ENCODE peak calls at places on chromosomes 3 and 15, in ten cellular contexts. V is mammary epithelial cell, T is Peyer's patch, U is body of pancreas, S is esophagus squamous epithelium, B is Panc1, Z is astrocyte, N is kidney, K is MM.1S, E is GM23338. L is an unnamed sample.

GRCh38 chr15:71448688-71449114 is 333.4 kb downstream of the THSD4 start:
- DNase-seq in U (peak), Z (peak), T (peak), B (peak), E (peak), N (no peak), V (peak), S (no peak), K (peak), L (no peak)

GRCh38 chr3:38782148-38782547 is 33.9 kb downstream of the SCN10A start:
- DNase-seq in S (no peak), T (no peak), E (no peak), N (no peak), Z (no peak), K (no peak), U (no peak), V (peak), B (no peak), L (no peak)

GRCh38 chr3:144361002-144361401 is 389.4 kb downstream of the DIPK2A start:
- DNase-seq in K (no peak), T (no peak), N (no peak), U (no peak), S (no peak), Z (no peak), E (no peak), B (no peak), V (no peak), L (no peak)

GRCh38 chr3:11415099-11415498 is 142.9 kb downstream of the ATG7 start:
- DNase-seq in V (no peak), T (no peak), K (no peak), N (no peak), S (no peak), U (no peak), Z (no peak), B (no peak), E (no peak), L (no peak)

GRCh38 chr15:27993996-27994775 is 104.9 kb downstream of the OCA2 start:
- DNase-seq in K (no peak), S (no peak), Z (no peak), E (no peak), N (no peak), V (no peak), T (no peak), B (no peak), U (no peak), L (no peak)

GRCh38 chr3:13110678-13111116 is 37.5 kb upstream of the IQSEC1 start:
- DNase-seq in S (no peak), N (peak), E (no peak), U (no peak), Z (no peak), T (peak), B (no peak), V (peak), K (peak), L (peak)

GRCh38 chr15:67790610-67791319 is 34.5 kb upstream of the SKOR1 start:
- DNase-seq in B (no peak), Z (no peak), E (no peak), N (no peak), T (no peak), K (no peak), S (no peak), V (peak), U (no peak), L (no peak)

GRCh38 chr15:78977591-78978347 is 32.9 kb upstream of the CTSH start:
- DNase-seq in N (no peak), T (no peak), K (no peak), E (no peak), Z (no peak), V (no peak), U (no peak), B (no peak), S (no peak), L (no peak)

GRCh38 chr3:119175869-119176756 is 2.7 kb downstream of the UPK1B start:
- DNase-seq in K (no peak), Z (peak), S (no peak), B (peak), N (no peak), U (peak), V (peak), T (no peak), E (no peak), L (no peak)

GRCh38 chr15:70261083-70261482 is 163.4 kb upstream of the TLE3 start:
- DNase-seq in V (no peak), U (no peak), E (no peak), B (no peak), K (no peak), S (no peak), Z (no peak), N (peak), T (no peak), L (no peak)

GRCh38 chr3:43894176-43895049 is 203.7 kb downstream of the ABHD5 start:
- DNase-seq in Z (peak), E (peak), T (peak), N (peak), B (no peak), S (no peak), U (peak), V (peak), K (peak), L (peak)

GRCh38 chr3:196684548-196685407 is 27.3 kb downstream of the CEP19 start:
- DNase-seq in V (peak), E (peak), T (peak), S (no peak), U (peak), N (peak), Z (peak), B (peak), K (peak), L (peak)

GRCh38 chr3:141881702-141882101 is 5.3 kb downstream of the ATP1B3 start:
- DNase-seq in N (no peak), B (no peak), V (no peak), Z (no peak), K (no peak), T (no peak), S (no peak), E (no peak), U (no peak), L (no peak)

GRCh38 chr3:170494766-170495165 is 76.1 kb downstream of the CLDN11 start:
- DNase-seq in K (no peak), U (no peak), B (no peak), T (no peak), Z (peak), S (no peak), N (no peak), V (no peak), E (no peak), L (no peak)

GRCh38 chr3:71397046-71397445 is 186.5 kb downstream of the FOXP1 start:
- DNase-seq in T (peak), N (no peak), Z (no peak), V (no peak), S (no peak), U (peak), E (peak), K (peak), B (peak), L (no peak)

GRCh38 chr3:157442729-157443128 is 6.1 kb downstream of the PTX3 start:
- DNase-seq in Z (peak), E (no peak), V (no peak), K (no peak), S (no peak), T (no peak), B (no peak), U (no peak), N (no peak), L (no peak)

GRCh38 chr3:18946524-18946923 is 201.8 kb upstream of the KCNH8 start:
- DNase-seq in V (peak), Z (no peak), K (no peak), T (no peak), U (no peak), E (peak), S (no peak), N (no peak), B (no peak), L (no peak)

GRCh38 chr15:93152951-93153350 is 63.9 kb upstream of the RGMA start:
- DNase-seq in N (peak), U (peak), Z (no peak), V (no peak), B (no peak), K (no peak), S (no peak), E (no peak), T (no peak), L (no peak)

GRCh38 chr3:41974223-41974622 is 12.3 kb upstream of the ULK4 start:
- DNase-seq in Z (no peak), T (no peak), E (no peak), N (no peak), S (no peak), B (no peak), K (no peak), V (no peak), U (no peak), L (no peak)

GRCh38 chr3:98733778-98734281 is 29.3 kb upstream of the ST3GAL6 start:
- DNase-seq in E (peak), U (no peak), Z (peak), N (no peak), S (no peak), V (peak), B (no peak), T (no peak), K (peak), L (peak)

GRCh38 chr15:45166792-45167630 is 20.8 kb downstream of the SHF start:
- DNase-seq in U (peak), K (peak), E (peak), N (peak), Z (peak), S (peak), V (peak), T (peak), B (peak), L (peak)

GRCh38 chr3:66494964-66495581 is 5.7 kb downstream of the LRIG1 start:
- DNase-seq in U (no peak), E (no peak), Z (peak), V (no peak), N (no peak), B (no peak), T (no peak), S (no peak), K (no peak), L (no peak)
- H3K27ac ChIP-seq in U (peak), E (peak), Z (no peak), V (no peak), N (no peak), B (no peak), T (peak), S (peak), K (peak), L (peak)

DNA sequence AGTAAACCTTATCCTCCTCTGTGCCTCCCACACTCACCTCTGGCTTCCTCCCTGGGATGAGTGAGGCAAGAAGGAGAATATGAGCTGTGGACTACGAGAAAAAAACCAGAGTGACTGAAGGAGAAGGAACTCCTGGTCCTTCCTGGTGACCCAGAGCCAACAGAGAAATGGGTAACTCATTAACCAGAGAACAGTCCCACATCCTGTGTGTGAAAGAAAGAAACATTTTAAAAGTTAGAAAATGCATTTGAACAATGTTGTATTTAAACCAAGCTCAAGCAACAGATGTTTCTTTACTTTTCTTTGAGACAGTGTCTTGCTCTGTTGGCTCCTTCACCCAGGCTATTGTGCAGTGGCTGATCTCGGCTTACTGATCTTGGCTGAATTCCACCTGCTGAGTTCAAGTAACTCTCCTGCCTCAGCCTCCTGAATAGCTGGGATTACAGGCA is 27.5 kb upstream of the FAM81A start:
- DNase-seq in S (no peak), N (no peak), V (no peak), U (peak), E (no peak), Z (peak), T (peak), K (no peak), B (no peak), L (no peak)
- H3K4me3 ChIP-seq in S (no peak), N (no peak), V (no peak), U (no peak), E (no peak), Z (no peak), T (no peak), K (no peak), B (no peak), L (no peak)

DNA sequence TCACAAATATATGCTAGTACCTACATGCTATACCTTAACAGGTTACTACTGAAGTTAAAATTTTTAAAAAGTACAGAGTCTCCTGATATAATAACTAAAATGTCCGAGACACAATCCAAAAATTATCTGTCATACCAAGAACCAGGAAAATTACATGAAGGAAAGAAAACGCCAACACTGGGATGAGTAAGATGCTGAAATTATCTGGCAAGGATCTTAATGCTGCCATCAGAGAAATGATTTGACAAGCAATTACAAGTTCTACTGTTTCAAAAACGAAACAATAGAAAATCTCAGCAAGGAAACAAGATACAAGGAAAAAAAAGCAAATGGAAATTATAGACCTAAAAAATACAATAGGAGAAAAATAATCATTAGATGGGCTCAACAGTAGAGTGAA is 92.5 kb downstream of the UBE3A start:
- DNase-seq in T (no peak), E (no peak), U (no peak), K (no peak), V (peak), S (no peak), N (no peak), Z (no peak), B (no peak), L (no peak)
- H3K27ac ChIP-seq in T (no peak), E (no peak), U (no peak), K (no peak), V (no peak), S (no peak), N (no peak), Z (no peak), B (no peak), L (no peak)

DNA sequence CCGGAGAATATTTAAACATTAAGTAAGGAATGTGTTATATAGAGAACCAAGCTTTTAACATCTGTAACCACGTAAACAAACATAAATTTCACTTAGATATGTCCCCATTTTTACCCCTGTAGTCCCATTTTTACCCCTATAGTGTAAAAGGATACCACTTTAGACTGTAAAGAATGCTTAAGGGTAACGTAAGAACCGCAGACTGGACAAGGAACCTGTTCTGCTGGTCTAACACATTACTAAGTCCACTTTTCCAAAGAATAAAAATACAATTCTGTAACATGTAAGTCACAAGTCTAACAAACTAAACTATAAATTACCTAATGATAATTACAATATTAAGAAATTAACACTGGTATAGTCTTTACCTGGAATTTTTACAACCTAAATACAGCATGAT is 2.9 kb downstream of the SLC12A6 start:
- DNase-seq in K (no peak), T (no peak), S (no peak), U (no peak), V (no peak), B (no peak), E (no peak), Z (no peak), N (no peak), L (no peak)
- H3K4me3 ChIP-seq in K (peak), T (no peak), S (peak), U (no peak), V (no peak), B (no peak), E (no peak), Z (no peak), N (peak), L (peak)

DNA sequence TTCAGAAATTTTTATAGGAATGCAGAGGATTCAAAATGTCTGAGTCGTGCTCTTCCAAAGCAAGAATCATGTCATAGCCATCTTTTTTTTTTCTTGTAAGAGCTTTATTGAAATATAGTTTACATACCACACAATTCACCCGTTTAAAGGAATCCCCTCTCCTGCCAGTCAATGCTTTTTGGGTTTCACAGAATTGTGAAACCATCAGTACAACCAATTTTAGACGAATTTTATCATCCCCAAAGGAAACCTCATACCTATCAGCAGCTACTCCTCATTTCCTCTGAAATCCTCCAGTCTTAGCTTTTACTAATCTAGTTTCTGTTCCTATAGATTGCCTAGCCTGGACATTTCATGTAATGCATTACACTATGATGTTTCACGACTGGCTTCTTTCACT is 39.6 kb downstream of the ADIPOQ start:
- DNase-seq in N (no peak), V (no peak), Z (no peak), S (no peak), B (no peak), T (no peak), E (no peak), U (no peak), K (no peak), L (no peak)
- H3K27ac ChIP-seq in N (no peak), V (peak), Z (peak), S (no peak), B (no peak), T (no peak), E (no peak), U (no peak), K (no peak), L (no peak)

DNA sequence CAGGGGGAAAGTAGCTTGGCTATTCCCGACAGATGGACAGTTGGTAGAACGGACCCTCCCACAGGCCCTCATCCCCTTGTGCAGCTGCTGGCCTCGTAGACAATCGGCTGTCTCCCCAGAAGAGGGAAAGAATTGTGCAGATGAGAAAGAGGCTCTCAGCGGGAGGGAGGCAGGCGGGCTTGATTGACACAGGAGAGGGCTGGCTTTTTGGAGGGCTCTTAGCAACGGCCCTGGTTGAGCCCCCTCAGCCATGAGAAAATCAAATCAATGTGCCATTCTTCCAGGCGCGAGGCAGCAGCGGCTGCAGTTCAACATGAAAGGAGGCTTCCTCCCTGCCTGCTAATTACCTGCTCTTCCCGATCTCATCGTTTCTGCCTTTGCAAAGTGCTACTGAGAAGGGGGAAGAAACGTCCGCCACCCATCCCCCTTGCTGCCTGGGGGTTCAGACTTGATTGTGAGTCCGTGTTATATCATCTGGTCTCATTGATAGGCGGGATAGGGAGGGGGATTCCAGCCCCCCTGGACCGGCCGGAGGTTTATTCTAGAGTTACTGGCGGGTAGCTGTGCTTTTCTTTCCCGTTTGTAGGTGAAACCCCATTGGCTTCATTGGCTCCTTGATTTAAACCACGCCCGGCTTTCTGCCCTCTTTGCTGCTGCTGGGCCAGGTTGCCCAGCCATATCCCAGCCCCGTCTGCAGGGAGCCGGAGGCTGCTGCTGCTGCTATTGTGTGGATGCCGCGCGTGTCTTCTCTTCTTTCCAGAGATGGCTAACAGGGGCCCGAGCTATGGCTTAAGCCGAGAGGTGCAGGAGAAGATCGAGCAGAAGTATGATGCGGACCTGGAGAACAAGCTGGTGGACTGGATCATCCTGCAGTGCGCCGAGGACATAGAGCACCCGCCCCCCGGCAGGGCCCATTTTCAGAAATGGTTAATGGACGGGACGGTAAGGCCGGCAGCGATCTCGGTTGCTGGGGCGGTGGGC is at the start of gene TAGLN3:
- DNase-seq in E (peak), N (peak), Z (peak), U (peak), K (peak), V (peak), T (peak), S (no peak), B (no peak), L (no peak)
- H3K4me3 ChIP-seq in E (peak), N (peak), Z (peak), U (no peak), K (peak), V (peak), T (peak), S (peak), B (peak), L (peak)

GRCh38 chr15:29035571-29036285 is 150.0 kb downstream of the APBA2 start:
- DNase-seq in B (no peak), Z (no peak), V (no peak), K (no peak), T (no peak), E (no peak), U (peak), S (no peak), N (no peak), L (no peak)
- H3K27ac ChIP-seq in B (no peak), Z (no peak), V (no peak), K (no peak), T (no peak), E (no peak), U (no peak), S (no peak), N (no peak), L (no peak)

DNA sequence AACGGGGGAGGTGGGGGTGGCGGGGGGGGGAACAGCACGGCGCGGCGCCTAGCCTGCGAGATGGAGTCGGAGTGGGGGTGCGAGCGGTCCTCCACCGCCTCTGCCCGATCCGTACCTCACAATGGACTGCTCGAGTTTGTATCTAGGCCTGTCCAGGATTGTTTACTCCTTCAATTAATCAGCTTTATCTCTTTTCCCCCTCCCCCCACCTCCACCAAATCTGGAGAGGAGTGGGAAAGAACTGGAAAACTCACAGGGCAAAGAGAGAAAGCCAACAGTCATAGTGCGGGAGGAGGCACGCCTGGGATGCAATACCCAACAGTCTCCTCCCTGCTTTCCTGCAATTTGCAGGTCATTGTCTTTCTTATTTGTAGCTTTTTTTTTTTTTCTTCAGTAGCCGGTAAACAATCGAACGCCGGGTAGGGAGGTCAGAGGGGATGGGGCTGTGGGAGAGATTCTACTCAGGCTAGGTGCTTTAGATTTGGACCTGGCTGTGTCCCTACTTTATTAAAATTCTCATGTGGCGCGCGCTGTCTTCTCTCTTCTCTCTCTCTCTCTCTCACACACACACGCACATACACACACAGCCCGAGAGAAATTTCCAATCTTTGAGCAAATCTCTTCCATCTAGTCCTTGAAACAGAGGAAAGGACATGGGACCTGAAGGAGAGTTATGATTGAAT is 6.9 kb upstream of the MEIS2 start:
- DNase-seq in B (no peak), N (peak), V (no peak), U (no peak), S (no peak), T (no peak), E (peak), K (no peak), Z (no peak), L (no peak)
- H3K4me3 ChIP-seq in B (no peak), N (peak), V (no peak), U (no peak), S (peak), T (no peak), E (peak), K (no peak), Z (no peak), L (peak)

L was measured in lower lobe of right lung.